ENCODE peak calls at places on chromosomes 4 and X, in eight cellular contexts. One of them, this sample, is unnamed.

GRCh38 chr4:85372986-85373385 is 102.0 kb upstream of the ARHGAP24 start:
- DNase-seq in GM12878: no peak
- DNase-seq in psoas muscle: no peak
- DNase-seq in right cardiac atrium: no peak
- DNase-seq in body of pancreas: no peak
- DNase-seq in effector memory CD4-positive, alpha-beta T cell: no peak
- DNase-seq in mesenchymal stem cell: no peak
- DNase-seq in dorsolateral prefrontal cortex: no peak
- DNase-seq in this sample: no peak

GRCh38 chr4:169634975-169635374 is 14.6 kb downstream of the CLCN3 start:
- DNase-seq in mesenchymal stem cell: no peak
- DNase-seq in effector memory CD4-positive, alpha-beta T cell: no peak
- DNase-seq in body of pancreas: peak; percentile 26
- DNase-seq in right cardiac atrium: no peak
- DNase-seq in dorsolateral prefrontal cortex: no peak
- DNase-seq in psoas muscle: no peak
- DNase-seq in GM12878: no peak
- DNase-seq in this sample: no peak

GRCh38 chrX:46140272-46140671 is 404.9 kb downstream of the ZNF674 start:
- DNase-seq in psoas muscle: no peak
- DNase-seq in right cardiac atrium: no peak
- DNase-seq in GM12878: no peak
- DNase-seq in mesenchymal stem cell: no peak
- DNase-seq in dorsolateral prefrontal cortex: no peak
- DNase-seq in body of pancreas: no peak
- DNase-seq in effector memory CD4-positive, alpha-beta T cell: no peak
- DNase-seq in this sample: no peak

GRCh38 chr4:41622816-41623215 is 84.9 kb downstream of the LIMCH1 start:
- DNase-seq in GM12878: no peak
- DNase-seq in mesenchymal stem cell: no peak
- DNase-seq in body of pancreas: no peak
- DNase-seq in effector memory CD4-positive, alpha-beta T cell: no peak
- DNase-seq in dorsolateral prefrontal cortex: peak; percentile 82
- DNase-seq in right cardiac atrium: no peak
- DNase-seq in psoas muscle: no peak
- DNase-seq in this sample: no peak

GRCh38 chr4:30001628-30002027 is 718.5 kb upstream of the PCDH7 start:
- DNase-seq in body of pancreas: no peak
- DNase-seq in GM12878: no peak
- DNase-seq in effector memory CD4-positive, alpha-beta T cell: no peak
- DNase-seq in right cardiac atrium: no peak
- DNase-seq in mesenchymal stem cell: no peak
- DNase-seq in dorsolateral prefrontal cortex: no peak
- DNase-seq in psoas muscle: no peak
- DNase-seq in this sample: no peak

GRCh38 chr4:94507708-94508107 is 56.0 kb downstream of the PDLIM5 start:
- DNase-seq in right cardiac atrium: peak; percentile 58
- DNase-seq in GM12878: no peak
- DNase-seq in mesenchymal stem cell: peak; percentile 92
- DNase-seq in dorsolateral prefrontal cortex: no peak
- DNase-seq in effector memory CD4-positive, alpha-beta T cell: no peak
- DNase-seq in body of pancreas: peak; percentile 37
- DNase-seq in psoas muscle: peak; percentile 36
- DNase-seq in this sample: no peak

GRCh38 chr4:2292679-2293108 is 30.8 kb upstream of the MXD4 start:
- DNase-seq in mesenchymal stem cell: no peak
- DNase-seq in psoas muscle: no peak
- DNase-seq in GM12878: no peak
- DNase-seq in right cardiac atrium: no peak
- DNase-seq in effector memory CD4-positive, alpha-beta T cell: no peak
- DNase-seq in body of pancreas: no peak
- DNase-seq in dorsolateral prefrontal cortex: no peak
- DNase-seq in this sample: no peak

GRCh38 chr4:8851321-8852117 is 20.1 kb downstream of the HMX1 start:
- DNase-seq in effector memory CD4-positive, alpha-beta T cell: no peak
- DNase-seq in dorsolateral prefrontal cortex: no peak
- DNase-seq in body of pancreas: no peak
- DNase-seq in right cardiac atrium: no peak
- DNase-seq in GM12878: no peak
- DNase-seq in mesenchymal stem cell: no peak
- DNase-seq in psoas muscle: no peak
- DNase-seq in this sample: no peak

GRCh38 chrX:123764967-123765871 is 32.4 kb upstream of the THOC2 start:
- DNase-seq in psoas muscle: peak; percentile 86
- DNase-seq in GM12878: no peak
- DNase-seq in right cardiac atrium: peak; percentile 89
- DNase-seq in dorsolateral prefrontal cortex: peak; percentile 70
- DNase-seq in body of pancreas: peak; percentile 80
- DNase-seq in mesenchymal stem cell: peak; percentile 91
- DNase-seq in effector memory CD4-positive, alpha-beta T cell: peak; percentile 35
- DNase-seq in this sample: peak; percentile 37

GRCh38 chrX:48530736-48531135 is 8.8 kb upstream of the TBC1D25 start:
- DNase-seq in body of pancreas: no peak
- DNase-seq in effector memory CD4-positive, alpha-beta T cell: no peak
- DNase-seq in dorsolateral prefrontal cortex: no peak
- DNase-seq in right cardiac atrium: no peak
- DNase-seq in GM12878: no peak
- DNase-seq in mesenchymal stem cell: no peak
- DNase-seq in psoas muscle: no peak
- DNase-seq in this sample: no peak

GRCh38 chr4:109947457-109947856 is 34.8 kb downstream of the EGF start:
- DNase-seq in psoas muscle: no peak
- DNase-seq in dorsolateral prefrontal cortex: no peak
- DNase-seq in effector memory CD4-positive, alpha-beta T cell: no peak
- DNase-seq in GM12878: no peak
- DNase-seq in right cardiac atrium: no peak
- DNase-seq in body of pancreas: no peak
- DNase-seq in mesenchymal stem cell: no peak
- DNase-seq in this sample: no peak

GRCh38 chr4:81260443-81261102 is 45.6 kb upstream of the PRKG2 start:
- DNase-seq in dorsolateral prefrontal cortex: no peak
- DNase-seq in mesenchymal stem cell: no peak
- DNase-seq in GM12878: no peak
- DNase-seq in right cardiac atrium: no peak
- DNase-seq in psoas muscle: no peak
- DNase-seq in body of pancreas: no peak
- DNase-seq in effector memory CD4-positive, alpha-beta T cell: no peak
- DNase-seq in this sample: no peak

GRCh38 chr4:2290488-2290887 is 28.6 kb upstream of the MXD4 start:
- DNase-seq in body of pancreas: no peak
- DNase-seq in dorsolateral prefrontal cortex: no peak
- DNase-seq in GM12878: no peak
- DNase-seq in right cardiac atrium: no peak
- DNase-seq in effector memory CD4-positive, alpha-beta T cell: no peak
- DNase-seq in psoas muscle: no peak
- DNase-seq in mesenchymal stem cell: no peak
- DNase-seq in this sample: no peak

GRCh38 chr4:82458729-82459128 is 28.3 kb downstream of the ENOPH1 start:
- DNase-seq in mesenchymal stem cell: no peak
- DNase-seq in dorsolateral prefrontal cortex: no peak
- DNase-seq in effector memory CD4-positive, alpha-beta T cell: no peak
- DNase-seq in body of pancreas: no peak
- DNase-seq in GM12878: no peak
- DNase-seq in psoas muscle: no peak
- DNase-seq in right cardiac atrium: no peak
- DNase-seq in this sample: no peak

GRCh38 chr4:112119358-112119783 is 25.9 kb upstream of the FAM241A start:
- DNase-seq in dorsolateral prefrontal cortex: no peak
- DNase-seq in right cardiac atrium: no peak
- DNase-seq in mesenchymal stem cell: no peak
- DNase-seq in body of pancreas: no peak
- DNase-seq in effector memory CD4-positive, alpha-beta T cell: no peak
- DNase-seq in GM12878: peak; percentile 24
- DNase-seq in psoas muscle: no peak
- DNase-seq in this sample: no peak

GRCh38 chrX:38988301-38988700 is 187.0 kb downstream of the MID1IP1 start:
- DNase-seq in right cardiac atrium: no peak
- DNase-seq in psoas muscle: no peak
- DNase-seq in mesenchymal stem cell: no peak
- DNase-seq in body of pancreas: no peak
- DNase-seq in effector memory CD4-positive, alpha-beta T cell: no peak
- DNase-seq in dorsolateral prefrontal cortex: no peak
- DNase-seq in GM12878: no peak
- DNase-seq in this sample: no peak

GRCh38 chr4:137534516-137534915 is 2.2 kb upstream of the PCDH18 start:
- DNase-seq in body of pancreas: no peak
- DNase-seq in dorsolateral prefrontal cortex: no peak
- DNase-seq in psoas muscle: no peak
- DNase-seq in effector memory CD4-positive, alpha-beta T cell: no peak
- DNase-seq in GM12878: no peak
- DNase-seq in mesenchymal stem cell: no peak
- DNase-seq in right cardiac atrium: no peak
- DNase-seq in this sample: no peak

GRCh38 chr4:137531951-137532868 is at the start of gene PCDH18:
- DNase-seq in dorsolateral prefrontal cortex: peak; percentile 73
- DNase-seq in GM12878: peak; percentile 15
- DNase-seq in psoas muscle: peak; percentile 84
- DNase-seq in right cardiac atrium: peak; percentile 89
- DNase-seq in body of pancreas: peak; percentile 57
- DNase-seq in effector memory CD4-positive, alpha-beta T cell: no peak
- DNase-seq in mesenchymal stem cell: peak; percentile 97
- DNase-seq in this sample: peak; percentile 28

GRCh38 chr4:137532869-137533236 is 559 bp upstream of the PCDH18 start:
- DNase-seq in right cardiac atrium: no peak
- DNase-seq in GM12878: no peak
- DNase-seq in mesenchymal stem cell: peak; percentile 64
- DNase-seq in body of pancreas: no peak
- DNase-seq in psoas muscle: no peak
- DNase-seq in dorsolateral prefrontal cortex: no peak
- DNase-seq in effector memory CD4-positive, alpha-beta T cell: no peak
- DNase-seq in this sample: no peak

GRCh38 chr4:137535718-137536117 is 3.4 kb upstream of the PCDH18 start:
- DNase-seq in dorsolateral prefrontal cortex: no peak
- DNase-seq in mesenchymal stem cell: no peak
- DNase-seq in right cardiac atrium: no peak
- DNase-seq in GM12878: no peak
- DNase-seq in effector memory CD4-positive, alpha-beta T cell: no peak
- DNase-seq in psoas muscle: no peak
- DNase-seq in body of pancreas: no peak
- DNase-seq in this sample: no peak

GRCh38 chr4:137533855-137534254 is 1.6 kb upstream of the PCDH18 start:
- DNase-seq in right cardiac atrium: no peak
- DNase-seq in body of pancreas: no peak
- DNase-seq in effector memory CD4-positive, alpha-beta T cell: no peak
- DNase-seq in psoas muscle: no peak
- DNase-seq in GM12878: no peak
- DNase-seq in dorsolateral prefrontal cortex: no peak
- DNase-seq in mesenchymal stem cell: no peak
- DNase-seq in this sample: no peak
- H3K4me3 ChIP-seq in right cardiac atrium: peak overlapping the region; percentile 85
- H3K4me3 ChIP-seq in body of pancreas: no peak overlapping the region
- H3K4me3 ChIP-seq in effector memory CD4-positive, alpha-beta T cell: no peak overlapping the region
- H3K4me3 ChIP-seq in psoas muscle: peak overlapping the region; percentile 65
- H3K4me3 ChIP-seq in GM12878: no peak overlapping the region
- H3K4me3 ChIP-seq in dorsolateral prefrontal cortex: peak overlapping the region; percentile 76
- H3K4me3 ChIP-seq in mesenchymal stem cell: no peak overlapping the region
- H3K4me3 ChIP-seq in this sample: no peak overlapping the region

DNA sequence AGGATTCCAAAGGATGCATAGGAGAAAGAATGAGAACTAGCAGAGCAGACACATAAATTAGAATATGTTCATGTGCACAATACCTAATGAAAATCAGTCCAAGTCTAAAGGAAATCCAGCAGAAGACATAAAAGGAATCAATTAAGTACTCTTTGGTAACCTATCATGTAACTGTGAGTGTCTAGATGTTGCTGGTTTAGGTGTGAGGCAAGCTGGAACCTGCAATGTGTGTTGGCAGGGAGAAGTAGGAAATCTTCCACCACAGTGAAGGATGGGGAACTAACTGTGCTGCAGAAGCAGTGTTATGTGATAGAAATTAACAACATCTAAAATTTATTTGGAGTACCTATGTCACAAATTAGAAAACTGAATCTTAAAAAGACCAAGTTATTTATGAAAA is 330.8 kb upstream of the DKK2 start:
- DNase-seq in dorsolateral prefrontal cortex: no peak
- DNase-seq in right cardiac atrium: no peak
- DNase-seq in mesenchymal stem cell: no peak
- DNase-seq in effector memory CD4-positive, alpha-beta T cell: no peak
- DNase-seq in body of pancreas: no peak
- DNase-seq in GM12878: no peak
- DNase-seq in psoas muscle: no peak
- DNase-seq in this sample: no peak
- H3K27ac ChIP-seq in dorsolateral prefrontal cortex: no peak overlapping the region
- H3K27ac ChIP-seq in right cardiac atrium: no peak overlapping the region
- H3K27ac ChIP-seq in mesenchymal stem cell: no peak overlapping the region
- H3K27ac ChIP-seq in effector memory CD4-positive, alpha-beta T cell: no peak overlapping the region
- H3K27ac ChIP-seq in body of pancreas: no peak overlapping the region
- H3K27ac ChIP-seq in GM12878: no peak overlapping the region
- H3K27ac ChIP-seq in psoas muscle: no peak overlapping the region
- H3K27ac ChIP-seq in this sample: no peak overlapping the region

DNA sequence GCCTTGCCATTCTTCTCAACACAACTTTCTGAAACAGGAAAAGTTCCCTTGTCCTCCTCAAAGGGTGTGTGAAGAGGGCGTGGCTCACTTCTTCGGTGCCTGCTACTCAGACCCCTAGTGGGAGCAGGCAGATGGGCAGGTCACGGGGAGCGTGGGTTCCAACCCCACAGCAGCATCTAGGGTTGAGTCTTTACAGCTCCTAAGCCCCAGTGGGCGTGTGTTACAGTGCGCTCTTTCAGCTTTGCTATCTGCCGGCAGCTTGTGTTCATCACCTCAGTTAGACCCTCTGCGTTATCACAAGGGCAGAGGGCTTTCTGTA is 57.5 kb upstream of the KLF3 start:
- DNase-seq in psoas muscle: no peak
- DNase-seq in GM12878: no peak
- DNase-seq in dorsolateral prefrontal cortex: no peak
- DNase-seq in effector memory CD4-positive, alpha-beta T cell: no peak
- DNase-seq in mesenchymal stem cell: no peak
- DNase-seq in body of pancreas: no peak
- DNase-seq in right cardiac atrium: no peak
- DNase-seq in this sample: no peak
- H3K4me3 ChIP-seq in psoas muscle: no peak overlapping the region
- H3K4me3 ChIP-seq in GM12878: no peak overlapping the region
- H3K4me3 ChIP-seq in dorsolateral prefrontal cortex: no peak overlapping the region
- H3K4me3 ChIP-seq in effector memory CD4-positive, alpha-beta T cell: no peak overlapping the region
- H3K4me3 ChIP-seq in mesenchymal stem cell: peak overlapping the region; percentile 27
- H3K4me3 ChIP-seq in body of pancreas: no peak overlapping the region
- H3K4me3 ChIP-seq in right cardiac atrium: no peak overlapping the region
- H3K4me3 ChIP-seq in this sample: no peak overlapping the region

GRCh38 chrX:13346646-13347045 is 26.8 kb upstream of the ATXN3L start:
- DNase-seq in psoas muscle: no peak
- DNase-seq in GM12878: no peak
- DNase-seq in mesenchymal stem cell: no peak
- DNase-seq in right cardiac atrium: no peak
- DNase-seq in body of pancreas: no peak
- DNase-seq in effector memory CD4-positive, alpha-beta T cell: no peak
- DNase-seq in dorsolateral prefrontal cortex: no peak
- DNase-seq in this sample: no peak
- H3K27ac ChIP-seq in psoas muscle: no peak overlapping the region
- H3K27ac ChIP-seq in GM12878: no peak overlapping the region
- H3K27ac ChIP-seq in mesenchymal stem cell: no peak overlapping the region
- H3K27ac ChIP-seq in right cardiac atrium: no peak overlapping the region
- H3K27ac ChIP-seq in body of pancreas: no peak overlapping the region
- H3K27ac ChIP-seq in effector memory CD4-positive, alpha-beta T cell: no peak overlapping the region
- H3K27ac ChIP-seq in dorsolateral prefrontal cortex: no peak overlapping the region
- H3K27ac ChIP-seq in this sample: no peak overlapping the region